ENCODE peak calls at places on chromosomes 6 and 20, in four cellular contexts. W, P, L and G are unnamed samples.

GRCh38 chr20:17558154-17558940 is 11.5 kb upstream of the DSTN start:
- DNase-seq in W (peak), L (peak), P (no peak), G (peak)

GRCh38 chr20:51583073-51583472 is 40.6 kb upstream of the NFATC2 start:
- DNase-seq in L (no peak), P (no peak), W (no peak), G (no peak)

GRCh38 chr20:15395457-15395856 is 1058.0 kb upstream of the FLRT3 start:
- DNase-seq in P (no peak), L (no peak), W (no peak), G (no peak)

GRCh38 chr20:50283922-50284810 is 93.5 kb downstream of the CEBPB start:
- DNase-seq in W (no peak), P (no peak), L (peak), G (peak)

GRCh38 chr20:57211949-57212889 is 54.2 kb downstream of the BMP7 start:
- DNase-seq in L (peak), P (peak), W (peak), G (peak)

GRCh38 chr6:56866917-56867522 is 87.9 kb upstream of the BEND6 start:
- DNase-seq in P (no peak), W (no peak), L (no peak), G (peak)

GRCh38 chr6:166259296-166259977 is 48.8 kb downstream of the PRR18 start:
- DNase-seq in L (no peak), W (no peak), P (no peak), G (no peak)

GRCh38 chr6:166257911-166258318 is 50.3 kb downstream of the PRR18 start:
- DNase-seq in W (no peak), L (no peak), P (no peak), G (no peak)

GRCh38 chr20:51525241-51526104 is 17.0 kb downstream of the NFATC2 start:
- DNase-seq in L (no peak), W (no peak), P (no peak), G (no peak)

GRCh38 chr20:19936801-19937583 is 80.2 kb upstream of the NAA20 start:
- DNase-seq in P (no peak), W (no peak), L (no peak), G (no peak)

GRCh38 chr6:63537959-63538300 is 34.4 kb upstream of the LOC128125822 start:
- DNase-seq in W (no peak), P (no peak), L (no peak), G (no peak)

DNA sequence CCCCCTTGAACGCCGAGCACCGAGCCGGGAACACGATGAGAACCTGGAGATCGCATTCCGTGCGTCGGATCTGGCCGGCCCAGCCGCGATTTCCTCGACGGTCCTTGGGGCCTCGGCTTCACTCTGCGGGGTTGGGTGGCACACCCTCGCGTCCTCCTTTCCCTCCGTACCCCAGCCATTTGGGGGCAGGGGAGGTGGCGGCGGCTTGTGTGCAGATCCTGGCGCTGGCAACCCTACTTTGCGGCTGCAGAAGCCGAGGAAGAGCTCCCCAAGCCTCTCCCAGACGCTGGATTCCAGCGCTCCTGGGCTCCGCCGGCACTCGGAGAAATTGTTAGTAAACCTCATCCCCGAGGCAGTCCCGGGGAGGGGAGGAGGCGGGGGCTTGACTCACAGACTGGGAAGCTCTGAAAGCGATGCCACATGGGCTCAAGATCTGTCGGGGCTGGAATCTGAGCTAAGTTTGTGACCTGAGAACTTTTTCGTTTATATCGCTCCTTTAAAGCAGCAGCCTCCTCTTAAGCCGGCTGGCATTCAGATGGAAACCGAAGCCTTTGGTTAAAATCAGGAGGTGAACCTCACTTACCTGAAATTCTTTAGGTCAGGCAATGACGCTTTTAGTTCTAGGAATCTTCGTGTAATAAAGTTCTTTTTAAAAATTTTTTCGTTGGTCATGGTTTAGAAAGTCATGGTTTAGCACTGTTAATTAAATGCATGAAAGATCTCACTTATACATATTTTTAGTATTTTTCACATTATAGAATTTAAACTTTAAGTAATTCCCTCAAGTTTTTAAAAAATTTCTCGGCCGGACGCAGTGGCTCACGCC is 850 bp downstream of the DSE start:
- DNase-seq in L (peak), P (peak), W (peak), G (peak)
- H2AK5ac ChIP-seq in L (peak), P (peak), W (no peak), G (peak)

DNA sequence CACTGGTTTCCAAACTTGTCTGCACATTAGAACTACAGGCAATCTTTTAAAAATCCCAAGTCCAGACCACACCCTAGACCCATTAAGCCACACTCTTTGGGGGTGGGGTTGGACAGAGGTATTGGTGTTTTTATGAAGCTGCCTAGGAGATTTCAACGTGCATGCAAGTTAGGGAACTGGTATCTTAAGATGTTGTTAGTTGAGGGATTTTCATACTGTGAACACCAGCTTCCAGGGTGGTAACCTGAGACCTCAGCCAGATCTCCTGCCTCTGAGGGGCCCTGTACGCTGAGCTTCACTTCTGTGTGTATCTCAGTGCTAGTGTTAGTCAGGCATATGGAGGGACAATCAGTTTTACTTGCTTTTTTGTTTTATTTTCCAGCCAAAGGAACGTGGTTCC is 138.0 kb downstream of the UTRN start:
- DNase-seq in L (no peak), P (no peak), W (no peak), G (no peak)
- H2AFZ ChIP-seq in L (no peak), P (no peak), W (no peak), G (no peak)

GRCh38 chr6:11428895-11429294 is 108.7 kb upstream of the TMEM170B start:
- DNase-seq in P (no peak), L (peak), W (no peak), G (peak)

GRCh38 chr6:11428351-11428750 is 109.2 kb upstream of the TMEM170B start:
- DNase-seq in P (no peak), W (no peak), L (no peak), G (no peak)

GRCh38 chr6:11426571-11426970 is 111.0 kb upstream of the TMEM170B start:
- DNase-seq in L (peak), P (no peak), W (no peak), G (no peak)

GRCh38 chr6:11427091-11427739 is 110.3 kb upstream of the TMEM170B start:
- DNase-seq in P (no peak), W (no peak), L (no peak), G (no peak)

GRCh38 chr6:11427827-11428245 is 109.7 kb upstream of the TMEM170B start:
- DNase-seq in W (no peak), L (no peak), P (no peak), G (peak)
- H2AK5ac ChIP-seq in W (no peak), L (peak), P (no peak), G (peak)

DNA sequence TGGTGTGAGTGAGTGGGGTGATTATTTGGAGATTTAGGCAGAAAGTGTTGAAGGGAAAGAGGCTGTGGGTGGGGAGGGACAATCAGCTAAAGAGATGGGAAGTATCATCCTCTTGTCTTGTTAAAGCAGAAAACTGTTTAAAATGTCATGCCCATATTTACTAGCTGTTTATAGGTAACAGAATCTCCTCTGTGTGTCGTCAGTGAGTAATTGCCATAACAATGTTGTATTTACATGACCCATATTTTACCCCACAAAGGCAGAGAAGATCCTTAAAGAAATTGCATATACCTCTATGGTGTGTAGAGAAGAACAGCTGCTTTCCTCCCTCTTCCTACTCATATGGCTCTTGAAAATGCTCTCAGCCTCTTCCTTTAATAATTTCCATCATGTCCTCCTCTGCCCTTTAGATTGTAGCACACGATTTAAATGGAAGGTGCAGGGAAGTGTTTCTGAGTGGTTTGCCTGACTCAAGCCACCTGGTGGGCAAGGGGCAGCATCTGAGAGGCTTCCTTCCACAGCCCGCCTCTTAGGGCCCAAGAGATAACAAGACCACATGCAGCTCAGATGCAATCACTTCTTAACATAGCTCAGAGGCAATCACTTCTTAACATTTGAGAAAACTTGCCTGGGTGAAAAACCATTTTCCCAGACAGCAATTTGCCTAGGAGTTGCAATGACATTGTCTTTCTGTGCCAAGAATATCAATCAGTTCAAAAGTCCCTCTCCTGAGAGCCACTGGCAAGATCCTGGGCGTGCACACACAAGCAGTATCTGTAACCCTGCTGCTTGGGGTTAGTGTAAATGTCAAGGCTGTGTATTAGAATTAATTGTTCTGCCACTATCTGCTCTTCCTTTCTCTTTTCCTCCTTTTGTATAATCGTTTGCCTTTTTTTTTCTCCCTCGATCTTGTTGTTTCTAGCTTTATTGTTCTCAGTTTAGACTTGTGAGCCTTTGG is 44.1 kb upstream of the EDN1 start:
- DNase-seq in P (no peak), L (no peak), W (no peak), G (peak)
- H2AFZ ChIP-seq in P (no peak), L (no peak), W (no peak), G (no peak)